ENCODE peak calls at places on chromosome 1, in nine cellular contexts. X is astrocyte; Z is NCI-H2171 treated with DMSO at 0.1 percent for 48 hours; Y is MM.1S; C is amygdala; U is stimulated activated CD8-positive, alpha-beta memory T cell treated with anti-CD3 and anti-CD28 coated beads, Interleukin-2, amount 100 ng/mL, for 48 hours; J is germinal center; T is Right ventricle myocardium superior; H is Peyer's patch. D is an unnamed sample.
A peak's percentile ranks its signal among the peaks of the same experiment; 100 is the strongest.

GRCh38 chr1:200992382-200993101 is 31.0 kb downstream of the KIF21B start:
- DNase-seq in C (no peak), J (no peak), H (no peak), U (no peak), Z (no peak), Y (no peak), X (no peak), T (no peak), D (no peak)

GRCh38 chr1:78475888-78476610 is 14.7 kb upstream of the PTGFR start:
- DNase-seq in X (no peak), T (no peak), H (no peak), U (no peak), J (no peak), Z (no peak), Y (no peak), C (no peak), D (no peak)

GRCh38 chr1:54542120-54542961 is 5.7 kb upstream of the ACOT11 start:
- DNase-seq in J (peak; percentile 43), C (no peak), H (peak; percentile 87), Y (peak; percentile 71), Z (peak; percentile 86), X (peak; percentile 77), U (peak; percentile 47), T (peak; percentile 77), D (peak; percentile 87)

GRCh38 chr1:55425310-55425930 is 210.3 kb upstream of the USP24 start:
- DNase-seq in J (no peak), U (no peak), X (no peak), Z (no peak), Y (no peak), C (no peak), H (no peak), T (no peak), D (no peak)

GRCh38 chr1:161943713-161944112 is 80.0 kb downstream of the OLFML2B start:
- DNase-seq in C (no peak), Z (peak; percentile 50), Y (no peak), T (no peak), X (no peak), J (no peak), U (no peak), H (no peak), D (no peak)

GRCh38 chr1:218686258-218686657 is 341.1 kb downstream of the TGFB2 start:
- DNase-seq in Y (no peak), T (no peak), C (no peak), Z (no peak), J (no peak), X (peak; percentile 55), H (no peak), U (no peak), D (no peak)

GRCh38 chr1:90198616-90199015 is 203.7 kb downstream of the ZNF326 start:
- DNase-seq in C (no peak), Z (no peak), X (no peak), H (no peak), T (no peak), Y (no peak), U (no peak), J (no peak), D (no peak)

GRCh38 chr1:11731719-11732283 is 4.1 kb upstream of the AGTRAP start:
- DNase-seq in T (peak; percentile 87), C (peak; percentile 81), H (peak; percentile 70), Y (no peak), X (peak; percentile 38), U (no peak), Z (peak; percentile 89), J (no peak), D (peak; percentile 66)

GRCh38 chr1:240967070-240967724 is 355.2 kb upstream of the GREM2 start:
- DNase-seq in X (no peak), T (no peak), J (no peak), H (no peak), Y (no peak), U (no peak), Z (no peak), C (no peak), D (no peak)

GRCh38 chr1:4600615-4601460 is 53.6 kb upstream of the AJAP1 start:
- DNase-seq in H (no peak), T (no peak), Z (no peak), Y (no peak), X (no peak), J (no peak), U (no peak), C (no peak), D (no peak)

GRCh38 chr1:199742547-199742946 is 285.0 kb upstream of the NR5A2 start:
- DNase-seq in T (no peak), U (peak; percentile 0), X (peak; percentile 98), C (no peak), J (no peak), Y (no peak), Z (no peak), H (no peak), D (no peak)

GRCh38 chr1:32106663-32107273 is 1.1 kb upstream of the KPNA6 start:
- DNase-seq in U (no peak), C (no peak), H (no peak), Y (no peak), X (no peak), T (no peak), J (no peak), Z (no peak), D (no peak)

GRCh38 chr1:39261712-39262221 is 57.3 kb downstream of the MACF1 start:
- DNase-seq in C (no peak), U (no peak), J (no peak), Y (no peak), X (no peak), T (no peak), H (no peak), Z (no peak), D (no peak)

GRCh38 chr1:18965206-18966173 is 9.0 kb upstream of the IFFO2 start:
- DNase-seq in C (no peak), T (no peak), Z (no peak), Y (no peak), J (no peak), U (no peak), X (peak; percentile 69), H (no peak), D (no peak)

GRCh38 chr1:195744256-195744655 is 864.0 kb downstream of the KCNT2 start:
- DNase-seq in C (no peak), Z (no peak), Y (no peak), U (no peak), J (no peak), T (no peak), X (no peak), H (no peak), D (no peak)

D was measured in transverse colon.